ENCODE peak calls at places on chromosome 2, in five cellular contexts. X is right lobe of liver; V is NCI-H2081 treated with DMSO at 0.1 percent for 48 hours; G is esophagus squamous epithelium; O is stimulated activated CD8-positive, alpha-beta memory T cell treated with anti-CD3 and anti-CD28 coated beads, Interleukin-4, amount 100 ng/mL, for 1 hour. R is an unnamed sample.

GRCh38 chr2:30978854-30979253 is 159.4 kb downstream of the GALNT14 start:
- DNase-seq in G (no peak), O (no peak), V (no peak), X (no peak), R (no peak)

GRCh38 chr2:120566331-120567035 is 169.2 kb upstream of the GLI2 start:
- DNase-seq in V (no peak), X (peak; percentile 25), G (no peak), O (no peak), R (peak; percentile 64)

GRCh38 chr2:46666044-46666662 is 186.8 kb downstream of the TMEM247 start:
- DNase-seq in V (no peak), G (no peak), X (no peak), O (no peak), R (no peak)

GRCh38 chr2:138124521-138124920 is 160.2 kb downstream of the HNMT start:
- DNase-seq in X (no peak), O (no peak), V (no peak), G (no peak), R (no peak)

GRCh38 chr2:221780281-221780688 is 208.2 kb upstream of the EPHA4 start:
- DNase-seq in X (no peak), G (no peak), O (no peak), V (no peak), R (no peak)

GRCh38 chr2:99956232-99957030 is 186.0 kb downstream of the AFF3 start:
- DNase-seq in O (no peak), X (no peak), G (no peak), V (no peak), R (no peak)

GRCh38 chr2:14094592-14094991 is 537.9 kb upstream of the LRATD1 start:
- DNase-seq in O (no peak), X (no peak), V (peak; percentile 58), G (no peak), R (no peak)

GRCh38 chr2:40281021-40281940 is 170.6 kb downstream of the SLC8A1 start:
- DNase-seq in O (no peak), V (no peak), X (no peak), G (no peak), R (no peak)

GRCh38 chr2:68807821-68808266 is 63.4 kb downstream of the BMP10 start:
- DNase-seq in X (no peak), V (no peak), O (no peak), G (no peak), R (no peak)